ENCODE peak calls at places on chromosomes 1 and 21, in eight cellular contexts. One of them, this sample, is unnamed.

GRCh38 chr1:63189677-63190076 is 132.7 kb upstream of the FOXD3 start:
- DNase-seq in HCT116: peak
- DNase-seq in endothelial cell of umbilical vein: no peak
- DNase-seq in uterus: no peak
- DNase-seq in brain microvascular endothelial cell: no peak
- DNase-seq in ascending aorta: no peak
- DNase-seq in fibroblast of lung: no peak
- DNase-seq in IMR-90: no peak
- DNase-seq in this sample: no peak

GRCh38 chr1:225469051-225469450 is 41.2 kb upstream of the LBR start:
- DNase-seq in endothelial cell of umbilical vein: no peak
- DNase-seq in brain microvascular endothelial cell: no peak
- DNase-seq in uterus: peak
- DNase-seq in HCT116: no peak
- DNase-seq in fibroblast of lung: no peak
- DNase-seq in ascending aorta: no peak
- DNase-seq in IMR-90: no peak
- DNase-seq in this sample: no peak

GRCh38 chr1:37474051-37474696 is at the start of gene ZC3H12A:
- DNase-seq in fibroblast of lung: peak
- DNase-seq in endothelial cell of umbilical vein: peak
- DNase-seq in IMR-90: peak
- DNase-seq in HCT116: peak
- DNase-seq in uterus: peak
- DNase-seq in brain microvascular endothelial cell: peak
- DNase-seq in ascending aorta: peak
- DNase-seq in this sample: peak

GRCh38 chr1:207813946-207814345 is 62.1 kb downstream of the CD46 start:
- DNase-seq in fibroblast of lung: no peak
- DNase-seq in uterus: no peak
- DNase-seq in brain microvascular endothelial cell: no peak
- DNase-seq in ascending aorta: no peak
- DNase-seq in HCT116: no peak
- DNase-seq in IMR-90: no peak
- DNase-seq in endothelial cell of umbilical vein: no peak
- DNase-seq in this sample: no peak

GRCh38 chr1:16087733-16088132 is 14.3 kb upstream of the FAM131C start:
- DNase-seq in brain microvascular endothelial cell: no peak
- DNase-seq in uterus: no peak
- DNase-seq in fibroblast of lung: no peak
- DNase-seq in ascending aorta: no peak
- DNase-seq in HCT116: no peak
- DNase-seq in endothelial cell of umbilical vein: no peak
- DNase-seq in IMR-90: no peak
- DNase-seq in this sample: no peak

GRCh38 chr1:60670313-60670712 is 412.0 kb upstream of the NFIA start:
- DNase-seq in endothelial cell of umbilical vein: no peak
- DNase-seq in HCT116: no peak
- DNase-seq in brain microvascular endothelial cell: no peak
- DNase-seq in uterus: no peak
- DNase-seq in ascending aorta: no peak
- DNase-seq in fibroblast of lung: no peak
- DNase-seq in IMR-90: no peak
- DNase-seq in this sample: no peak

GRCh38 chr1:93395195-93395594 is 49.5 kb downstream of the DR1 start:
- DNase-seq in fibroblast of lung: peak
- DNase-seq in uterus: no peak
- DNase-seq in HCT116: no peak
- DNase-seq in IMR-90: peak
- DNase-seq in ascending aorta: no peak
- DNase-seq in endothelial cell of umbilical vein: no peak
- DNase-seq in brain microvascular endothelial cell: no peak
- DNase-seq in this sample: no peak

GRCh38 chr1:17098440-17099317 is 20.6 kb downstream of the PADI2 start:
- DNase-seq in uterus: no peak
- DNase-seq in ascending aorta: no peak
- DNase-seq in IMR-90: no peak
- DNase-seq in brain microvascular endothelial cell: no peak
- DNase-seq in fibroblast of lung: no peak
- DNase-seq in HCT116: no peak
- DNase-seq in endothelial cell of umbilical vein: no peak
- DNase-seq in this sample: no peak

GRCh38 chr1:228510101-228510850 is 23.1 kb downstream of the RNF187 start:
- DNase-seq in endothelial cell of umbilical vein: no peak
- DNase-seq in IMR-90: no peak
- DNase-seq in ascending aorta: no peak
- DNase-seq in uterus: no peak
- DNase-seq in brain microvascular endothelial cell: no peak
- DNase-seq in fibroblast of lung: no peak
- DNase-seq in HCT116: no peak
- DNase-seq in this sample: no peak

GRCh38 chr21:38955495-38955894 is 149.8 kb downstream of the ETS2 start:
- DNase-seq in HCT116: no peak
- DNase-seq in IMR-90: peak
- DNase-seq in fibroblast of lung: peak
- DNase-seq in ascending aorta: no peak
- DNase-seq in endothelial cell of umbilical vein: no peak
- DNase-seq in brain microvascular endothelial cell: peak
- DNase-seq in uterus: no peak
- DNase-seq in this sample: no peak

GRCh38 chr1:17763995-17764394 is 8.9 kb downstream of the ACTL8 start:
- DNase-seq in HCT116: no peak
- DNase-seq in brain microvascular endothelial cell: no peak
- DNase-seq in IMR-90: no peak
- DNase-seq in ascending aorta: no peak
- DNase-seq in endothelial cell of umbilical vein: no peak
- DNase-seq in uterus: no peak
- DNase-seq in fibroblast of lung: no peak
- DNase-seq in this sample: no peak

GRCh38 chr1:245512980-245513578 is 358.3 kb downstream of the KIF26B start:
- DNase-seq in uterus: no peak
- DNase-seq in HCT116: no peak
- DNase-seq in fibroblast of lung: peak
- DNase-seq in brain microvascular endothelial cell: no peak
- DNase-seq in endothelial cell of umbilical vein: no peak
- DNase-seq in ascending aorta: no peak
- DNase-seq in IMR-90: no peak
- DNase-seq in this sample: no peak

DNA sequence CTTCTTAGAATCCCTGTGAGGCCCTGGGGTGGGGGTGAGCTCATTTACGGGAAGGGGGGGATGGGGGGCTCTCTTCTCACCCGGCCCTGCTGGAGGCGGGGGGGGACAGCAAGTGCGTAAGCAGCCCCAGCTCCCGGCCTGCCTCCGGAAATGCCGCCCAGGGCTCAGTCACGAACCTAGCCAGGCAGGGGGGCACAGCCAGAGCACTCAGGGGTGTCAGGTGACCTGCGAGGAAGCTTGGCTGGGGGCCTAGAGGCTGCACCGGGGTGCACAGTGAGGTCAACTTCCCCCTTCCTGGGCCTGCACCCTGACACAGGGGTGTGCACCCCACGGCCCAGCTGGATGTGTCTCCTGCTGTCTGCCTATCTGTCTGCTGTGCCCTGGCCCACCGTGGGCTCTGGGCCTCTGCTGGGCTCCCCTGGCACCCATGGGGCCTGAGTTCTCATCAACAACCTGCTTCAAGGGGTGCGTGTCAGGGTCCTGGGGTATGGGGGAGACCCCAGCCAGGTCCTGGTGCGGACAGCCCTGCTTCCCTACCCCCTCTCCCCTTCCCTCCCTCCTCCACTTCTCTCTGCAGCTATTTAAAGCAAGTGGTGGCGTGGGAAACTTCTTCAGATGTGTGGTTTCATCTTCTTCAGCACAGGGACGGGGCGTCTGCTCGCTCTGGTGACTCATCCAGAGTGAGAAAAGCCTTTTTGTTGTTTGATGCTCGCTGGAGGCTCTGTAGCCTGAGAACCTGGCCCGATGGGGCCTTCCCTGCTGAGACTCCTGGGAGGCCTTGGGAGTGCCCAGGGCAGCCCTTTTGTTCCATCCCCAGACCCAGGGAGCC is 92.5 kb upstream of the RUNX3 start:
- DNase-seq in fibroblast of lung: peak
- DNase-seq in uterus: peak
- DNase-seq in ascending aorta: peak
- DNase-seq in brain microvascular endothelial cell: peak
- DNase-seq in HCT116: peak
- DNase-seq in IMR-90: peak
- DNase-seq in endothelial cell of umbilical vein: no peak
- DNase-seq in this sample: peak
- TF ChIP-seq CTCF in fibroblast of lung: no peak
- TF ChIP-seq CTCF in uterus: no peak
- TF ChIP-seq CTCF in ascending aorta: no peak
- TF ChIP-seq CTCF in brain microvascular endothelial cell: no peak
- TF ChIP-seq CTCF in HCT116: no peak
- TF ChIP-seq CTCF in IMR-90: no peak
- TF ChIP-seq CTCF in endothelial cell of umbilical vein: no peak
- TF ChIP-seq CTCF in this sample: no peak

DNA sequence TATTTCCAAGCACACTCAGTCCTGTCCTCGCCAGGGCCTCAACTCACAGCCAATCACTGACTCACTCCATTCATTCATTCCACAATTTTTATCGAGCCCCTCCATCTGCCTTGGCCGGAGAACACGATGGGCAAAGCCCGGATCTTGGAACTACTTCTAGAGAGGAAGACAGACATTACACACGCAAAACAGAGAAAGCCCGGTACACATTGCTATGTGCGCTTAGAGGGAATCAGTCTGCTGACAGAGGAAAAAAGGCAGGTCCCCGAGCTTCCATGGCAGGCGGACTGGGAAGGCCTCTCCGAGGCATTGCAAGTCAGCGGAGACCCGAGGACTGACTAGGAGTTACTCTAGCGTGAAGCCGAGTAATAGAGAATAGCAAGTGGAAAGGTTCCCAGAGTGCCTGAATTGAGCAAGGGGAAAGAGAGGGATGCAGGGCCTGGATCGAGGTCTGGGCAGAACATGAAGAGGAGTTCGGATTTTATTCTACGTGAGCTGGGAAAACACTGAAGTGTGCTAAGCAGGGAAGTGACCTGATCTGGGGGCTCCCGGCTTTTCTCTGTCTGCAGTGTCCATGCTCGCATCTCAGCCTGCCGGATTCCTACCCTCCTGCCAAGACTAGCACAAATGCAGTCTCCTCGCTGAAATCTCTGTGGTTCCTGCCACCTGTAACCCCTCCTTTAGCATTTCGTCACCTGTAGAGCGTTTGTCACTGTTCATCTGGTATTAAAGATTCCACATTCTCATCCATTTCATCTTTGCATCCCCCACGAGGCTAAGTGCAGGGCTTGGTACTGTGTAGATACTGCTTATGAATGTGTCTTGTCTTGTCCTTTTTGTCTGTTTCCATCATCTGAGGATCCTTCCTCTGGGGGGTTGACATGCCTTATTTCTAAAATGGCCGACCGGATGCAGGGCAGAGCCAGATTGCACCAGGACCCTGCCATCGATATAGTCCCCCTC is 54.0 kb upstream of the DNAJC6 start:
- DNase-seq in ascending aorta: no peak
- DNase-seq in IMR-90: no peak
- DNase-seq in uterus: no peak
- DNase-seq in brain microvascular endothelial cell: no peak
- DNase-seq in fibroblast of lung: peak
- DNase-seq in endothelial cell of umbilical vein: peak
- DNase-seq in HCT116: no peak
- DNase-seq in this sample: no peak
- H3K27ac ChIP-seq in ascending aorta: no peak
- H3K27ac ChIP-seq in IMR-90: no peak
- H3K27ac ChIP-seq in uterus: peak
- H3K27ac ChIP-seq in brain microvascular endothelial cell: no peak
- H3K27ac ChIP-seq in fibroblast of lung: no peak
- H3K27ac ChIP-seq in endothelial cell of umbilical vein: no peak
- H3K27ac ChIP-seq in HCT116: peak
- H3K27ac ChIP-seq in this sample: no peak

DNA sequence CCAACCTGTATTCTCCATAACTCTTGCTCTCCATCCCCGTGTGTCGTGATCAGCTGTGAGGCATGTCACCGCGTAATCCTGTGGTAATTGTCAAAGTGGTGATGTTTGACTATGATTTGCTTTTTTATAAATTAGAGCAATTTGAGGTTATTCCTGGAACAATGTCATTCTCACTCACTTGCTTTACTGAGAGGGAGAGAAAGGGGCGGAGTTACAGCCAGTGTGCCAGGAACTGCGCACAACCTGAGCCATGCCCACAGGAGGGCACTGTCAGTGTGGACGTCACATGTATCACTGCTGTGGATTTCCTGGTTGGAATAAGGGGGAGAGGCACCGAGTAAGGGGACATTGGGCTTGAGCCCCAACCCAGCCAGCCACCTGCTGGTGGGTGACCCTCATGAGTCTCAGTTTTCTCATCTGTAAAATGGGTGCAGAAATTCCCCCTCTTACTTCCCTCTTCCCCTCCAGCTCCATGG is 6.9 kb downstream of the ADGRB2 start:
- DNase-seq in fibroblast of lung: no peak
- DNase-seq in brain microvascular endothelial cell: no peak
- DNase-seq in IMR-90: no peak
- DNase-seq in endothelial cell of umbilical vein: no peak
- DNase-seq in uterus: no peak
- DNase-seq in HCT116: no peak
- DNase-seq in ascending aorta: no peak
- DNase-seq in this sample: no peak
- TF ChIP-seq CTCF in fibroblast of lung: no peak
- TF ChIP-seq CTCF in brain microvascular endothelial cell: peak
- TF ChIP-seq CTCF in IMR-90: peak
- TF ChIP-seq CTCF in endothelial cell of umbilical vein: no peak
- TF ChIP-seq CTCF in uterus: no peak
- TF ChIP-seq CTCF in HCT116: peak
- TF ChIP-seq CTCF in ascending aorta: no peak
- TF ChIP-seq CTCF in this sample: no peak

DNA sequence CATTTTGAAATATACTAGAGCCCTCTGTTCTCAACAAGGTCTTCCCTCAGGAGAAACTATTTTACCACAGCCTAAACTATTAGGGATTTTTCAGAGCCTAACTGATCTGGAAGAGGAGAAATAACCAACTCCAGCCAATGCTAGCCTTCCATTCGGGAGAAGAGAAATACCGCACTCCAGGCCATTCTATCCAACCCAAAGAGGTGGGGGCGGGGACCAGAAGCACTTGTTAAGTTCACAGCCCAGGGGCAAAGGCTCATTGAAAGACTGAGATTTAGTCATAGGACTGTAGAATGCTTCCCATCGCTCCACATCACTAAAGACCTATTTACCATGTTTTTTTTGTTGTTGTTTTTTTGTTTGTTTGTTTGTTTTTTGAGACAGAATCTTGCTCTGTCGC is 35.4 kb upstream of the SLFNL1 start:
- DNase-seq in uterus: no peak
- DNase-seq in ascending aorta: no peak
- DNase-seq in IMR-90: no peak
- DNase-seq in fibroblast of lung: no peak
- DNase-seq in brain microvascular endothelial cell: no peak
- DNase-seq in endothelial cell of umbilical vein: no peak
- DNase-seq in HCT116: no peak
- DNase-seq in this sample: no peak
- H3K27ac ChIP-seq in uterus: no peak
- H3K27ac ChIP-seq in ascending aorta: no peak
- H3K27ac ChIP-seq in IMR-90: no peak
- H3K27ac ChIP-seq in fibroblast of lung: no peak
- H3K27ac ChIP-seq in brain microvascular endothelial cell: no peak
- H3K27ac ChIP-seq in endothelial cell of umbilical vein: no peak
- H3K27ac ChIP-seq in HCT116: no peak
- H3K27ac ChIP-seq in this sample: no peak

GRCh38 chr1:14435368-14436023 is 163.0 kb upstream of the KAZN start:
- DNase-seq in uterus: no peak
- DNase-seq in brain microvascular endothelial cell: no peak
- DNase-seq in fibroblast of lung: no peak
- DNase-seq in ascending aorta: no peak
- DNase-seq in IMR-90: no peak
- DNase-seq in endothelial cell of umbilical vein: no peak
- DNase-seq in HCT116: no peak
- DNase-seq in this sample: no peak
- TF ChIP-seq CTCF in uterus: no peak
- TF ChIP-seq CTCF in brain microvascular endothelial cell: no peak
- TF ChIP-seq CTCF in fibroblast of lung: no peak
- TF ChIP-seq CTCF in ascending aorta: no peak
- TF ChIP-seq CTCF in IMR-90: no peak
- TF ChIP-seq CTCF in endothelial cell of umbilical vein: no peak
- TF ChIP-seq CTCF in HCT116: peak
- TF ChIP-seq CTCF in this sample: no peak

This sample was measured in AG04450.